ENCODE peak calls at places on chromosomes 12 and 14, in six cellular contexts. E, N, X, U, Q and T are unnamed samples.

GRCh38 chr12:9782547-9783382 is 22.1 kb upstream of the CD69 start:
- DNase-seq in E (no peak), N (no peak), X (no peak), U (no peak), Q (no peak), T (no peak)

GRCh38 chr14:89131004-89131750 is 285.9 kb downstream of the FOXN3 start:
- DNase-seq in E (no peak), N (peak; percentile 47), X (no peak), U (no peak), Q (no peak), T (no peak)

GRCh38 chr14:99395904-99396530 is 84.6 kb downstream of the SETD3 start:
- DNase-seq in E (no peak), N (no peak), X (peak; percentile 17), U (peak; percentile 57), Q (no peak), T (peak; percentile 72)

GRCh38 chr12:96496944-96497343 is 7.6 kb downstream of the CFAP54 start:
- DNase-seq in E (no peak), N (no peak), X (no peak), U (no peak), Q (no peak), T (peak; percentile 41)

GRCh38 chr12:59660148-59660547 is 64.3 kb downstream of the SLC16A7 start:
- DNase-seq in E (no peak), N (no peak), X (no peak), U (no peak), Q (no peak), T (no peak)

GRCh38 chr14:81193924-81194633 is 26.7 kb downstream of the GTF2A1 start:
- DNase-seq in E (no peak), N (no peak), X (no peak), U (no peak), Q (no peak), T (peak; percentile 13)

GRCh38 chr12:111451649-111452129 is 46.0 kb downstream of the SH2B3 start:
- DNase-seq in E (no peak), N (no peak), X (no peak), U (no peak), Q (no peak), T (peak; percentile 49)

GRCh38 chr12:51011960-51012359 is 14.2 kb downstream of the SLC11A2 start:
- DNase-seq in E (no peak), N (no peak), X (no peak), U (peak; percentile 95), Q (no peak), T (peak; percentile 15)

GRCh38 chr14:55965851-55966250 is 152.4 kb upstream of the PELI2 start:
- DNase-seq in E (no peak), N (no peak), X (no peak), U (no peak), Q (no peak), T (no peak)

GRCh38 chr14:71701990-71702389 is 230.2 kb upstream of the RGS6 start:
- DNase-seq in E (no peak), N (no peak), X (no peak), U (no peak), Q (no peak), T (peak; percentile 98)

GRCh38 chr12:108896817-108897216 is 16.9 kb downstream of the DAO start:
- DNase-seq in E (no peak), N (no peak), X (no peak), U (no peak), Q (no peak), T (no peak)

GRCh38 chr12:57842342-57843294 is 3.9 kb downstream of the CTDSP2 start:
- DNase-seq in E (no peak), N (no peak), X (no peak), U (no peak), Q (no peak), T (no peak)

GRCh38 chr14:103890836-103891666 is 37.2 kb upstream of the TDRD9 start:
- DNase-seq in E (peak; percentile 86), N (no peak), X (no peak), U (no peak), Q (no peak), T (no peak)

GRCh38 chr12:13049816-13050215 is 5.6 kb downstream of the FAM234B start:
- DNase-seq in E (no peak), N (no peak), X (no peak), U (peak; percentile 22), Q (no peak), T (no peak)

GRCh38 chr14:63192085-63192484 is 12.2 kb upstream of the RHOJ start:
- DNase-seq in E (no peak), N (no peak), X (no peak), U (no peak), Q (no peak), T (peak; percentile 87)

GRCh38 chr12:100484891-100485511 is 11.3 kb downstream of the NR1H4 start:
- DNase-seq in E (no peak), N (no peak), X (no peak), U (no peak), Q (no peak), T (no peak)

GRCh38 chr14:93676416-93676958 is 111.8 kb downstream of the PRIMA1 start:
- DNase-seq in E (no peak), N (no peak), X (no peak), U (no peak), Q (no peak), T (no peak)

GRCh38 chr12:39605501-39605900 is 14.1 kb downstream of the ABCD2 start:
- DNase-seq in E (no peak), N (no peak), X (no peak), U (no peak), Q (no peak), T (peak; percentile 86)

GRCh38 chr12:51669996-51670395 is 79.0 kb downstream of the SCN8A start:
- DNase-seq in E (no peak), N (no peak), X (no peak), U (no peak), Q (no peak), T (peak; percentile 37)

GRCh38 chr12:131943389-131943788 is 6.4 kb upstream of the EP400 start:
- DNase-seq in E (no peak), N (no peak), X (no peak), U (no peak), Q (no peak), T (no peak)

GRCh38 chr12:50397122-50397650 is 777 bp upstream of the FAM186A start:
- DNase-seq in E (no peak), N (no peak), X (no peak), U (no peak), Q (no peak), T (peak; percentile 68)

GRCh38 chr12:117897379-117898161 is 71.2 kb downstream of the KSR2 start:
- DNase-seq in E (no peak), N (no peak), X (no peak), U (peak; percentile 40), Q (no peak), T (peak; percentile 9)

GRCh38 chr14:32654106-32654505 is 284.6 kb upstream of the NPAS3 start:
- DNase-seq in E (no peak), N (no peak), X (no peak), U (no peak), Q (no peak), T (no peak)

GRCh38 chr14:32656609-32657008 is 282.1 kb upstream of the NPAS3 start:
- DNase-seq in E (no peak), N (no peak), X (no peak), U (no peak), Q (no peak), T (no peak)

GRCh38 chr14:32661216-32661615 is 277.5 kb upstream of the NPAS3 start:
- DNase-seq in E (no peak), N (no peak), X (no peak), U (no peak), Q (no peak), T (no peak)

GRCh38 chr14:32662234-32662633 is 276.4 kb upstream of the NPAS3 start:
- DNase-seq in E (no peak), N (no peak), X (no peak), U (no peak), Q (no peak), T (peak; percentile 54)

DNA sequence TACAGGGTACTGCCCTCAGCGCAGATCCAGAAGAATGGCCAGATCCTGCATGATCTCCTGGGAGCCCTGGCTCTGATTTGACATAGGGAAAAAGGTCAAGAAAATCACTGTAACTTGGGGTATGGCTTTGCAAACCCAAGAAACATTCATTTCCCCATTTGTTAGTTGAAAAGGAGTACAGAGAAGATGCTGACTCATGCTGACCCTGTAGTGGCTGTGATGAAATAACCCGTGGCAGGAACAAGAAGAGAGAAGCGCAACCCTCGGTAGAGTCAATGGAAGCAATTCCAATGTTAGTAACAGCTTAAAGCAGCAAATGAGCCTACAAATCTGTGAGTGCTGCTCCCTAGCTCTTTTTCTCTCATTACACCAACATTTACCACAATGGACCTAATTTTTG is 281.6 kb upstream of the NPAS3 start:
- DNase-seq in E (no peak), N (no peak), X (no peak), U (peak; percentile 2), Q (no peak), T (peak; percentile 79)
- TF ChIP-seq CTCF in E (no peak), N (no peak), X (no peak), U (no peak), Q (no peak), T (no peak)

GRCh38 chr12:120156315-120157259 is 37.9 kb downstream of the GCN1 start:
- DNase-seq in E (no peak), N (no peak), X (no peak), U (no peak), Q (no peak), T (no peak)

GRCh38 chr12:120148011-120148410 is 31.5 kb upstream of the RAB35 start:
- DNase-seq in E (no peak), N (no peak), X (no peak), U (no peak), Q (no peak), T (no peak)

GRCh38 chr12:120145164-120145563 is 28.6 kb upstream of the RAB35 start:
- DNase-seq in E (no peak), N (no peak), X (no peak), U (no peak), Q (no peak), T (no peak)

GRCh38 chr12:120155072-120155471 is 38.5 kb upstream of the RAB35 start:
- DNase-seq in E (no peak), N (no peak), X (no peak), U (no peak), Q (no peak), T (no peak)

DNA sequence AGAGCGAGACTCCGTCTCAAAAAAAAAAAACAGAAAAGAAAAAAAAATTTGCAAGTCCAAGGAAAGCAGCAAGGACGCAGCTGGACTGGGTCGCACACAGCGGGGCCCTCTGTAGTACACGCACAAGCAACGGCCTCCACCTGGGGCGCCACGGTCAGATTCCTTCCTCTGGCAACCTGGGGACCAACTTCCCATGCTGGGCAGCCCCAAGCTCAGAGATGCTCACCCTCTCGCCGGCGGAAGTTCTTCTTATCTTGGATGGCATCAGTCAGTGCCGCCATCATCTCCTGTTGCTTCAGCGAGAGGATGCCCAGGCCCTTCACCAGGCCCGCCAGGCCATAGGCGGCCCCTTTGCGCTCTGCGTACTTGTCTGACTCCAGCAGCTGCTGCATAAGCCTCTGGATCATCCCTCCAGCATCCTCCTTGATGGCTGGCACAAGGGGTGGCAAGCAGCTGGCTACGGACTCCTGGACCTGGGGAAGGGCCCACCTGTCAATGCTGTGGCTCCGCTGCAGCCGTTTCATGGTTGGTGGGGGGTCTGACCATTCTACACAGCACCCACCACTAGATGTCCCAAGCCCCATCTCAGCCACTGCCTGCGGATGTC is 34.5 kb upstream of the RAB35 start:
- DNase-seq in E (no peak), N (no peak), X (no peak), U (no peak), Q (no peak), T (no peak)
- H3K36me3 ChIP-seq in E (peaks cover 68% of the 10 kb centered on the region), N (peaks cover 66% of the 10 kb centered on the region), X (peaks cover 69% of the 10 kb centered on the region), U (peaks cover 92% of the 10 kb centered on the region), Q (peaks cover 65% of the 10 kb centered on the region), T (peaks cover 50% of the 10 kb centered on the region)

GRCh38 chr12:67794151-67794550 is 145.6 kb downstream of the DYRK2 start:
- DNase-seq in E (no peak), N (no peak), X (no peak), U (no peak), Q (no peak), T (no peak)
- TF ChIP-seq CTCF in E (no peak), N (no peak), X (no peak), U (no peak), Q (no peak), T (no peak)

GRCh38 chr12:1532367-1532752 is 62.0 kb downstream of the FBXL14 start:
- DNase-seq in E (no peak), N (no peak), X (no peak), U (no peak), Q (no peak), T (no peak)
- H3K36me3 ChIP-seq in E (no peaks in the 10 kb centered on the region), N (peaks cover 1% of the 10 kb centered on the region), X (no peaks in the 10 kb centered on the region), U (no peaks in the 10 kb centered on the region), Q (peaks cover 3% of the 10 kb centered on the region), T (no peaks in the 10 kb centered on the region)